ENCODE peak calls at places on chromosomes 7 and 10, in five cellular contexts. U, J, Y, C and K are unnamed samples.
A peak's percentile ranks its signal among the peaks of the same experiment; 100 is the strongest.

GRCh38 chr7:156932006-156932405 is 17.5 kb upstream of the NOM1 start:
- DNase-seq in U (peak; percentile 20), J (peak; percentile 39), Y (no peak), C (no peak), K (peak; percentile 55)

GRCh38 chr10:86346169-86346793 is 20.3 kb downstream of the GRID1 start:
- DNase-seq in U (no peak), J (no peak), Y (no peak), C (no peak), K (no peak)

GRCh38 chr7:155645652-155646051 is 1.2 kb downstream of the RBM33 start:
- DNase-seq in U (no peak), J (no peak), Y (no peak), C (no peak), K (no peak)

GRCh38 chr7:6284461-6285360 is 12.3 kb upstream of the CYTH3 start:
- DNase-seq in U (peak; percentile 44), J (peak; percentile 28), Y (no peak), C (no peak), K (no peak)

GRCh38 chr10:121772890-121773289 is 154.9 kb downstream of the ATE1 start:
- DNase-seq in U (no peak), J (no peak), Y (no peak), C (no peak), K (peak; percentile 82)

GRCh38 chr7:69598487-69599148 is 343 bp downstream of the AUTS2 start:
- DNase-seq in U (no peak), J (peak; percentile 4), Y (no peak), C (no peak), K (no peak)

GRCh38 chr7:20745716-20746115 is 41.0 kb downstream of the SP8 start:
- DNase-seq in U (no peak), J (no peak), Y (no peak), C (no peak), K (no peak)

GRCh38 chr7:91847881-91848599 is 32.5 kb downstream of the MTERF1 start:
- DNase-seq in U (no peak), J (no peak), Y (no peak), C (no peak), K (peak; percentile 6)

GRCh38 chr7:23520582-23520981 is 11.2 kb downstream of the TRA2A start:
- DNase-seq in U (no peak), J (no peak), Y (no peak), C (no peak), K (no peak)

GRCh38 chr10:65501259-65501658 is 1424.6 kb upstream of the LRRTM3 start:
- DNase-seq in U (no peak), J (no peak), Y (peak; percentile 67), C (no peak), K (no peak)

GRCh38 chr10:30784896-30785605 is 155.5 kb upstream of the LYZL2 start:
- DNase-seq in U (peak; percentile 64), J (no peak), Y (peak; percentile 56), C (peak; percentile 84), K (peak; percentile 79)

GRCh38 chr7:32479574-32480200 is 10.5 kb downstream of the LSM5 start:
- DNase-seq in U (peak; percentile 56), J (peak; percentile 29), Y (peak; percentile 59), C (no peak), K (peak; percentile 83)

GRCh38 chr7:51209426-51209825 is 107.2 kb downstream of the COBL start:
- DNase-seq in U (no peak), J (no peak), Y (no peak), C (no peak), K (no peak)

GRCh38 chr7:99446096-99446495 is 7.4 kb downstream of the CPSF4 start:
- DNase-seq in U (no peak), J (no peak), Y (no peak), C (no peak), K (no peak)

GRCh38 chr10:131872011-131872836 is 28.6 kb upstream of the PPP2R2D start:
- DNase-seq in U (no peak), J (no peak), Y (no peak), C (peak; percentile 10), K (no peak)

GRCh38 chr10:14253079-14253478 is 77.6 kb downstream of the FRMD4A start:
- DNase-seq in U (no peak), J (no peak), Y (no peak), C (no peak), K (peak; percentile 13)

GRCh38 chr10:110074986-110075664 is 67.3 kb downstream of the ADD3 start:
- DNase-seq in U (peak; percentile 84), J (peak; percentile 71), Y (no peak), C (no peak), K (peak; percentile 96)

GRCh38 chr7:36227223-36227622 is 74.2 kb downstream of the EEPD1 start:
- DNase-seq in U (no peak), J (no peak), Y (no peak), C (peak; percentile 72), K (peak; percentile 19)

GRCh38 chr7:140484479-140484878 is 5.2 kb upstream of the MKRN1 start:
- DNase-seq in U (no peak), J (no peak), Y (no peak), C (no peak), K (no peak)

GRCh38 chr10:110016037-110016436 is 8.3 kb downstream of the ADD3 start:
- DNase-seq in U (no peak), J (no peak), Y (peak; percentile 25), C (no peak), K (peak; percentile 60)

GRCh38 chr7:131066635-131067034 is 261.0 kb upstream of the MKLN1 start:
- DNase-seq in U (no peak), J (no peak), Y (no peak), C (no peak), K (peak; percentile 81)

GRCh38 chr7:74654811-74655210 is 2.7 kb upstream of the GTF2I start:
- DNase-seq in U (no peak), J (no peak), Y (no peak), C (no peak), K (peak; percentile 29)

GRCh38 chr7:358352-358751 is 68.4 kb downstream of the FOXL3 start:
- DNase-seq in U (no peak), J (no peak), Y (no peak), C (no peak), K (no peak)

GRCh38 chr7:157845203-157845810 is 508.5 kb downstream of the DNAJB6 start:
- DNase-seq in U (peak; percentile 4), J (no peak), Y (no peak), C (no peak), K (no peak)

GRCh38 chr7:148118371-148118770 is 472.2 kb upstream of the C7orf33 start:
- DNase-seq in U (no peak), J (no peak), Y (no peak), C (no peak), K (no peak)

GRCh38 chr7:45689011-45689796 is 115.0 kb downstream of the ADCY1 start:
- DNase-seq in U (peak; percentile 85), J (peak; percentile 63), Y (peak; percentile 24), C (no peak), K (peak; percentile 77)

GRCh38 chr10:117653170-117653515 is 110.6 kb downstream of the EMX2 start:
- DNase-seq in U (peak; percentile 93), J (peak; percentile 96), Y (peak; percentile 96), C (no peak), K (peak; percentile 97)

GRCh38 chr10:7529638-7530037 is 118.8 kb upstream of the SFMBT2 start:
- DNase-seq in U (no peak), J (peak; percentile 17), Y (no peak), C (no peak), K (no peak)

GRCh38 chr10:109126016-109126415 is 797.3 kb downstream of the XPNPEP1 start:
- DNase-seq in U (no peak), J (no peak), Y (no peak), C (no peak), K (no peak)

GRCh38 chr7:16765436-16765859 is 11.9 kb downstream of the TSPAN13 start:
- DNase-seq in U (no peak), J (no peak), Y (no peak), C (no peak), K (no peak)

GRCh38 chr10:12357525-12358151 is 8.3 kb downstream of the CAMK1D start:
- DNase-seq in U (no peak), J (no peak), Y (no peak), C (no peak), K (no peak)

GRCh38 chr10:113133497-113133896 is 183.4 kb downstream of the TCF7L2 start:
- DNase-seq in U (peak; percentile 12), J (no peak), Y (no peak), C (no peak), K (peak; percentile 68)

GRCh38 chr7:22094413-22095304 is 149.0 kb upstream of the CDCA7L start:
- DNase-seq in U (no peak), J (no peak), Y (no peak), C (no peak), K (no peak)
- TF ChIP-seq CTCF in U (peak; percentile 38), J (no peak), Y (peak; percentile 28), C (no peak), K (no peak)

GRCh38 chr7:112449353-112449752 is 907 bp upstream of the IFRD1 start:
- DNase-seq in U (peak; percentile 31), J (peak; percentile 84), Y (peak; percentile 16), C (no peak), K (peak; percentile 16)
- H3K4me3 ChIP-seq in U (peak overlapping the region; percentile 98), J (peak overlapping the region; percentile 56), Y (peak overlapping the region; percentile 84), C (peak overlapping the region; percentile 99), K (peak overlapping the region; percentile 99)

DNA sequence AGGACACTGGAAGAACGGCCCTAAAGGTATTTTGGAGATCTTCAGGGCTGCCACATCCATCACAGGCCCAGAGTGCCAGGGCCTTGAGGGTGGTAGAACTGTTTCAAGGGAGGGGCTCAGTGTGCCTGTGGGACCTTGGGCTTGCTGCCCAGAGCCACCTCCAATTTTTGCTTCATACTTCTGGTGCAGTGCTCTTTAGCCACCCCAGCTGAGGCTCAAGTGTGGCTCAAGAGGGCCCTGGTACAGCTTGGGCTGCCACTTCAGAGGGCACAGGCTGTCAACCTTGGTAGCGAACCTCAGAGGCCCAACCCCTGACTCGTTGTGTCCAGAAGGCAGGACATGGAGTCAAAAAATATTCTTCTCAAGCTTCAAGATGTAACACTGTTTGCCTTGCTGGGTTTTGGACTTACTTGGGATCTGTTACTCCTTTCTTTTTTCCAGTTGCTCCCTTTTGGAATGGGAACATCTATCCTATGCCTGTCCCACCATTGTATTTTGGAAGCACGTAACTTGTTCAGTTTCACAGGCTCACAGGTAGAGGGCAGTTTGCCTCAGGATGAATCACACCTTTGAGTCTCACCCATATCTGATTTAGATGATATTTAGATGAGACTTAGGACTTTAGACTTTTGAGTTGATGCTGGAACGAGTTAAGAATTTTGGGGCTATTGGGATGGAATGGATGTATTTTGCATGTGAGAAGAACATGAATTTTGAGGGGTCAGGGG is 224.8 kb downstream of the RPS24 start:
- DNase-seq in U (no peak), J (no peak), Y (no peak), C (no peak), K (no peak)
- TF ChIP-seq CTCF in U (no peak), J (no peak), Y (peak; percentile 14), C (no peak), K (no peak)

DNA sequence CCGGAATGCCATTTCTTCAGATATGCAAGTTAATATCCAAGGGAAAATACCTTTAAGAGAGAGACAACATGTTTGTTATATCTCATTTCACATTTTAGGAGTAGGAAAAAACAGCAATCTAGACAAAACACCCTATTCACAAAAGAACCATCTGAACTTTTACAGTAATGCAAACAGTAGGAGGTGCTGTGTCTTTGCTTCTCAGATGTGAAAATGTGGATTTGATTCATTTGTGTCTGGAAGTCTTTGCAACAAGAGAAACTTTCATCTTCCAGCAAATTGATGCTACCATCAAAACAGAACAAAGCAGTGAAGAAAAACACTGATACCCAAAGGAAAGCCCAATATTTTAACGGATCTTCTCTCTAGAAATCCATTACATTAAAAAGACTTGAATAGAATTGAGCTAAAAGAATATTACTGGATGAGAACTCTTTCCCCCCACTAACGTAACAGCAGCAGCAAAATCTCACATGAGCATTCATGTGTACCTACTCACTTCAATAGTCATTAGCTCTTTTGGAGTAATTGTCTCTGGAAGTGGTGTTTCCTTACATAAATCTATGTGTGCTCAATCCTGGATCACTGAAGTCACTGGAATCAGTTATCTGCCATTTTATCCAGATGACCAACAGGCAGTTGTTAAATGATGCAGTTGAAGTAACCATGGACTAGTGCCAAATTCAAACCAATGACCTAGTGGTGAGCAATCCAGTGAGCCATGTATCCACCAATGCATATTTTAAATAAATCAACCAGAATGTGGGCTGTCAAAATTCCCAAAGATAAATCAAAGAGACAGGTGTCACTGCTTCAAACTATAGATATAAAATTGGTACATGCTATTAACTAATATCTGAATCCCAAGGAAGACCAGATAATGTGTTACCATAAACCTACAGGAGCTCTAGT is 1.8 kb downstream of the SEMA3C start:
- DNase-seq in U (peak; percentile 77), J (peak; percentile 92), Y (no peak), C (no peak), K (peak; percentile 80)
- H3K4me3 ChIP-seq in U (peak overlapping the region; percentile 83), J (peak overlapping the region; percentile 63), Y (no peak overlapping the region), C (peak overlapping the region; percentile 63), K (peak overlapping the region; percentile 80)